ENCODE peak calls at places on chromosomes 7 and 10, in four cellular contexts. X is T follicular helper cell; K is HFF-Myc; J is effector memory CD8-positive, alpha-beta T cell. W is an unnamed sample.

GRCh38 chr10:17257466-17258321 is 29.7 kb downstream of the VIM start:
- DNase-seq in X (peak; percentile 30), K (no peak), J (peak; percentile 56), W (peak; percentile 64)

GRCh38 chr10:15324611-15325010 is 46.5 kb downstream of the FAM171A1 start:
- DNase-seq in X (no peak), K (no peak), J (no peak), W (no peak)

GRCh38 chr7:47572101-47572460 is 9.8 kb downstream of the TNS3 start:
- DNase-seq in X (no peak), K (no peak), J (no peak), W (no peak)

GRCh38 chr7:123143206-123143605 is 56.6 kb downstream of the SLC13A1 start:
- DNase-seq in X (no peak), K (no peak), J (no peak), W (no peak)

GRCh38 chr7:120337308-120337907 is 64.4 kb downstream of the KCND2 start:
- DNase-seq in X (no peak), K (no peak), J (no peak), W (peak; percentile 1)

GRCh38 chr7:147911224-147911623 is 679.3 kb upstream of the C7orf33 start:
- DNase-seq in X (no peak), K (no peak), J (no peak), W (no peak)

GRCh38 chr7:122100021-122100420 is 44.0 kb downstream of the AASS start:
- DNase-seq in X (no peak), K (no peak), J (no peak), W (no peak)

GRCh38 chr10:20877554-20877953 is 19.6 kb downstream of the NEBL start:
- DNase-seq in X (no peak), K (no peak), J (no peak), W (no peak)

GRCh38 chr7:47379629-47380324 is 202.1 kb downstream of the TNS3 start:
- DNase-seq in X (no peak), K (peak; percentile 24), J (no peak), W (no peak)

GRCh38 chr10:47101196-47101595 is 190.0 kb downstream of the PTPN20 start:
- DNase-seq in X (no peak), K (no peak), J (no peak), W (no peak)

GRCh38 chr10:49309691-49310371 is 10.9 kb downstream of the C10orf71 start:
- DNase-seq in X (no peak), K (no peak), J (peak; percentile 6), W (peak; percentile 52)

GRCh38 chr7:74569501-74570075 is 87.9 kb upstream of the GTF2I start:
- DNase-seq in X (no peak), K (no peak), J (peak; percentile 28), W (peak; percentile 2)

GRCh38 chr10:67492317-67493019 is 203.5 kb downstream of the CTNNA3 start:
- DNase-seq in X (no peak), K (no peak), J (no peak), W (no peak)

GRCh38 chr7:68573271-68574000 is 1024.8 kb upstream of the AUTS2 start:
- DNase-seq in X (no peak), K (no peak), J (no peak), W (no peak)

GRCh38 chr7:92253251-92253650 is 7.5 kb downstream of the ANKIB1 start:
- DNase-seq in X (no peak), K (no peak), J (no peak), W (no peak)

GRCh38 chr10:533611-534566 is 155.6 kb downstream of the DIP2C start:
- DNase-seq in X (no peak), K (no peak), J (no peak), W (no peak)

GRCh38 chr7:50641442-50642405 is 76.5 kb upstream of the DDC start:
- DNase-seq in X (no peak), K (no peak), J (no peak), W (no peak)

GRCh38 chr10:30869566-30869965 is 162.1 kb downstream of the ZNF438 start:
- DNase-seq in X (no peak), K (no peak), J (no peak), W (no peak)

GRCh38 chr10:65325913-65326312 is 1599.9 kb upstream of the LRRTM3 start:
- DNase-seq in X (no peak), K (no peak), J (no peak), W (no peak)

GRCh38 chr10:50538473-50539398 is 85.0 kb downstream of the SGMS1 start:
- DNase-seq in X (no peak), K (no peak), J (no peak), W (peak; percentile 53)

GRCh38 chr10:69657417-69657816 is 27.4 kb downstream of the FAM241B start:
- DNase-seq in X (no peak), K (no peak), J (no peak), W (no peak)

GRCh38 chr10:14325325-14325955 is 5.3 kb downstream of the FRMD4A start:
- DNase-seq in X (peak; percentile 11), K (no peak), J (peak; percentile 23), W (peak; percentile 85)

GRCh38 chr10:131934769-131935168 is 34.0 kb downstream of the PPP2R2D start:
- DNase-seq in X (no peak), K (no peak), J (no peak), W (no peak)

GRCh38 chr7:34840176-34840785 is 182.3 kb downstream of the NPSR1 start:
- DNase-seq in X (no peak), K (no peak), J (no peak), W (no peak)

GRCh38 chr10:74027702-74028101 is 29.8 kb downstream of the VCL start:
- DNase-seq in X (no peak), K (no peak), J (no peak), W (peak; percentile 9)

GRCh38 chr10:51427758-51428157 is 271.6 kb downstream of the CSTF2T start:
- DNase-seq in X (no peak), K (no peak), J (no peak), W (no peak)

GRCh38 chr7:134546903-134547737 is 1.8 kb upstream of the AKR1B15 start:
- DNase-seq in X (peak; percentile 52), K (no peak), J (peak; percentile 33), W (peak; percentile 80)

GRCh38 chr10:68284007-68284406 is 47.9 kb upstream of the HNRNPH3 start:
- DNase-seq in X (no peak), K (no peak), J (no peak), W (no peak)

GRCh38 chr10:11677480-11677879 is 64.7 kb upstream of the ECHDC3 start:
- DNase-seq in X (no peak), K (no peak), J (no peak), W (no peak)

GRCh38 chr7:156827587-156828203 is 65.3 kb downstream of the LMBR1 start:
- DNase-seq in X (no peak), K (no peak), J (no peak), W (no peak)

GRCh38 chr7:16978358-16979244 is 96.8 kb upstream of the AGR3 start:
- DNase-seq in X (no peak), K (peak; percentile 30), J (no peak), W (no peak)

GRCh38 chr7:19106308-19107141 is 10.9 kb downstream of the TWIST1 start:
- DNase-seq in X (no peak), K (no peak), J (no peak), W (no peak)

GRCh38 chr7:123314886-123315285 is 115.1 kb upstream of the SLC13A1 start:
- DNase-seq in X (no peak), K (no peak), J (no peak), W (no peak)

GRCh38 chr7:38007096-38007495 is 86.7 kb downstream of the EPDR1 start:
- DNase-seq in X (no peak), K (no peak), J (no peak), W (no peak)

GRCh38 chr10:132451506-132452215 is 54.7 kb downstream of the PWWP2B start:
- DNase-seq in X (no peak), K (no peak), J (no peak), W (no peak)

GRCh38 chr7:112152186-112152585 is 54.0 kb downstream of the DOCK4 start:
- DNase-seq in X (no peak), K (peak; percentile 51), J (no peak), W (no peak)

GRCh38 chr10:132856869-132857524 is 71.0 kb upstream of the NKX6-2 start:
- DNase-seq in X (no peak), K (no peak), J (no peak), W (no peak)

W was measured in activated CD8-positive, alpha-beta T cell treated with anti-CD3 and anti-CD28 coated beads for 36 hours.